ENCODE peak calls at places on chromosome 19, in nine cellular contexts. One of them, this sample, is unnamed.
A peak's percentile ranks its signal among the peaks of the same experiment; 100 is the strongest.

GRCh38 chr19:35107541-35107939 is 8.1 kb upstream of the FXYD3 start:
- DNase-seq in fibroblast of pulmonary artery: peak; percentile 58
- DNase-seq in WTC11: no peak
- DNase-seq in NCI-H2081: no peak
- DNase-seq in GDM1: no peak
- DNase-seq in activated CD4-positive, CD25-positive, alpha-beta regulatory T cell: no peak
- DNase-seq in activated T-cell treated with anti-CD3 and anti-CD28 coated beads, Interleukin-2, amount 50 U/mL, for 4 hours: no peak
- DNase-seq in lung: no peak
- DNase-seq in colonic mucosa: peak; percentile 75
- DNase-seq in this sample: no peak

GRCh38 chr19:13781547-13781946 is 7.3 kb downstream of the C19orf53 start:
- DNase-seq in fibroblast of pulmonary artery: peak; percentile 90
- DNase-seq in WTC11: peak; percentile 77
- DNase-seq in NCI-H2081: peak; percentile 6
- DNase-seq in GDM1: no peak
- DNase-seq in activated CD4-positive, CD25-positive, alpha-beta regulatory T cell: no peak
- DNase-seq in activated T-cell treated with anti-CD3 and anti-CD28 coated beads, Interleukin-2, amount 50 U/mL, for 4 hours: no peak
- DNase-seq in lung: peak; percentile 75
- DNase-seq in colonic mucosa: peak; percentile 83
- DNase-seq in this sample: peak; percentile 90

GRCh38 chr19:38024991-38025716 is 118.1 kb downstream of the SIPA1L3 start:
- DNase-seq in fibroblast of pulmonary artery: no peak
- DNase-seq in WTC11: peak; percentile 53
- DNase-seq in NCI-H2081: no peak
- DNase-seq in GDM1: no peak
- DNase-seq in activated CD4-positive, CD25-positive, alpha-beta regulatory T cell: no peak
- DNase-seq in activated T-cell treated with anti-CD3 and anti-CD28 coated beads, Interleukin-2, amount 50 U/mL, for 4 hours: no peak
- DNase-seq in lung: no peak
- DNase-seq in colonic mucosa: peak; percentile 36
- DNase-seq in this sample: no peak

GRCh38 chr19:44345969-44346368 is 10.5 kb downstream of the ZNF112 start:
- DNase-seq in fibroblast of pulmonary artery: no peak
- DNase-seq in WTC11: no peak
- DNase-seq in NCI-H2081: no peak
- DNase-seq in GDM1: no peak
- DNase-seq in activated CD4-positive, CD25-positive, alpha-beta regulatory T cell: no peak
- DNase-seq in activated T-cell treated with anti-CD3 and anti-CD28 coated beads, Interleukin-2, amount 50 U/mL, for 4 hours: no peak
- DNase-seq in lung: no peak
- DNase-seq in colonic mucosa: no peak
- DNase-seq in this sample: no peak

GRCh38 chr19:38134538-38135149 is 89.4 kb downstream of the DPF1 start:
- DNase-seq in fibroblast of pulmonary artery: peak; percentile 60
- DNase-seq in WTC11: peak; percentile 58
- DNase-seq in NCI-H2081: peak; percentile 6
- DNase-seq in GDM1: no peak
- DNase-seq in activated CD4-positive, CD25-positive, alpha-beta regulatory T cell: no peak
- DNase-seq in activated T-cell treated with anti-CD3 and anti-CD28 coated beads, Interleukin-2, amount 50 U/mL, for 4 hours: no peak
- DNase-seq in lung: no peak
- DNase-seq in colonic mucosa: peak; percentile 40
- DNase-seq in this sample: peak; percentile 78

GRCh38 chr19:7076151-7076550 is 6.6 kb downstream of the ZNF557 start:
- DNase-seq in fibroblast of pulmonary artery: no peak
- DNase-seq in WTC11: no peak
- DNase-seq in NCI-H2081: no peak
- DNase-seq in GDM1: no peak
- DNase-seq in activated CD4-positive, CD25-positive, alpha-beta regulatory T cell: no peak
- DNase-seq in activated T-cell treated with anti-CD3 and anti-CD28 coated beads, Interleukin-2, amount 50 U/mL, for 4 hours: no peak
- DNase-seq in lung: no peak
- DNase-seq in colonic mucosa: peak; percentile 6
- DNase-seq in this sample: no peak

GRCh38 chr19:34316741-34317241 is 48.2 kb upstream of the GPI start:
- DNase-seq in fibroblast of pulmonary artery: peak; percentile 61
- DNase-seq in WTC11: no peak
- DNase-seq in NCI-H2081: no peak
- DNase-seq in GDM1: no peak
- DNase-seq in activated CD4-positive, CD25-positive, alpha-beta regulatory T cell: no peak
- DNase-seq in activated T-cell treated with anti-CD3 and anti-CD28 coated beads, Interleukin-2, amount 50 U/mL, for 4 hours: no peak
- DNase-seq in lung: no peak
- DNase-seq in colonic mucosa: no peak
- DNase-seq in this sample: no peak

GRCh38 chr19:35284153-35285140 is 2.1 kb downstream of the HAMP start:
- DNase-seq in fibroblast of pulmonary artery: no peak
- DNase-seq in WTC11: no peak
- DNase-seq in NCI-H2081: no peak
- DNase-seq in GDM1: no peak
- DNase-seq in activated CD4-positive, CD25-positive, alpha-beta regulatory T cell: no peak
- DNase-seq in activated T-cell treated with anti-CD3 and anti-CD28 coated beads, Interleukin-2, amount 50 U/mL, for 4 hours: no peak
- DNase-seq in lung: no peak
- DNase-seq in colonic mucosa: no peak
- DNase-seq in this sample: no peak

GRCh38 chr19:43675269-43675879 is 5.4 kb upstream of the PLAUR start:
- DNase-seq in fibroblast of pulmonary artery: peak; percentile 48
- DNase-seq in WTC11: no peak
- DNase-seq in NCI-H2081: no peak
- DNase-seq in GDM1: no peak
- DNase-seq in activated CD4-positive, CD25-positive, alpha-beta regulatory T cell: no peak
- DNase-seq in activated T-cell treated with anti-CD3 and anti-CD28 coated beads, Interleukin-2, amount 50 U/mL, for 4 hours: no peak
- DNase-seq in lung: peak; percentile 58
- DNase-seq in colonic mucosa: peak; percentile 91
- DNase-seq in this sample: no peak

GRCh38 chr19:14113762-14114414 is 3.7 kb downstream of the PRKACA start:
- DNase-seq in fibroblast of pulmonary artery: no peak
- DNase-seq in WTC11: peak; percentile 74
- DNase-seq in NCI-H2081: no peak
- DNase-seq in GDM1: peak; percentile 91
- DNase-seq in activated CD4-positive, CD25-positive, alpha-beta regulatory T cell: no peak
- DNase-seq in activated T-cell treated with anti-CD3 and anti-CD28 coated beads, Interleukin-2, amount 50 U/mL, for 4 hours: peak; percentile 32
- DNase-seq in lung: peak; percentile 46
- DNase-seq in colonic mucosa: peak; percentile 61
- DNase-seq in this sample: no peak

GRCh38 chr19:33005440-33005839 is 33.4 kb downstream of the FAAP24 start:
- DNase-seq in fibroblast of pulmonary artery: no peak
- DNase-seq in WTC11: no peak
- DNase-seq in NCI-H2081: no peak
- DNase-seq in GDM1: no peak
- DNase-seq in activated CD4-positive, CD25-positive, alpha-beta regulatory T cell: no peak
- DNase-seq in activated T-cell treated with anti-CD3 and anti-CD28 coated beads, Interleukin-2, amount 50 U/mL, for 4 hours: no peak
- DNase-seq in lung: no peak
- DNase-seq in colonic mucosa: no peak
- DNase-seq in this sample: no peak

GRCh38 chr19:41940443-41941409 is 12.5 kb upstream of the ERFL start:
- DNase-seq in fibroblast of pulmonary artery: no peak
- DNase-seq in WTC11: peak; percentile 29
- DNase-seq in NCI-H2081: no peak
- DNase-seq in GDM1: no peak
- DNase-seq in activated CD4-positive, CD25-positive, alpha-beta regulatory T cell: no peak
- DNase-seq in activated T-cell treated with anti-CD3 and anti-CD28 coated beads, Interleukin-2, amount 50 U/mL, for 4 hours: peak; percentile 38
- DNase-seq in lung: no peak
- DNase-seq in colonic mucosa: no peak
- DNase-seq in this sample: no peak

GRCh38 chr19:29013325-29013724 is 199.6 kb downstream of the UQCRFS1 start:
- DNase-seq in fibroblast of pulmonary artery: no peak
- DNase-seq in WTC11: no peak
- DNase-seq in NCI-H2081: no peak
- DNase-seq in GDM1: no peak
- DNase-seq in activated CD4-positive, CD25-positive, alpha-beta regulatory T cell: no peak
- DNase-seq in activated T-cell treated with anti-CD3 and anti-CD28 coated beads, Interleukin-2, amount 50 U/mL, for 4 hours: no peak
- DNase-seq in lung: no peak
- DNase-seq in colonic mucosa: no peak
- DNase-seq in this sample: peak; percentile 54

GRCh38 chr19:13839938-13840750 is 36.8 kb upstream of the NANOS3 start:
- DNase-seq in fibroblast of pulmonary artery: no peak
- DNase-seq in WTC11: no peak
- DNase-seq in NCI-H2081: no peak
- DNase-seq in GDM1: no peak
- DNase-seq in activated CD4-positive, CD25-positive, alpha-beta regulatory T cell: no peak
- DNase-seq in activated T-cell treated with anti-CD3 and anti-CD28 coated beads, Interleukin-2, amount 50 U/mL, for 4 hours: peak; percentile 59
- DNase-seq in lung: peak; percentile 64
- DNase-seq in colonic mucosa: peak; percentile 91
- DNase-seq in this sample: no peak

GRCh38 chr19:33414667-33415605 is 41.4 kb downstream of the CEBPG start:
- DNase-seq in fibroblast of pulmonary artery: no peak
- DNase-seq in WTC11: no peak
- DNase-seq in NCI-H2081: no peak
- DNase-seq in GDM1: no peak
- DNase-seq in activated CD4-positive, CD25-positive, alpha-beta regulatory T cell: no peak
- DNase-seq in activated T-cell treated with anti-CD3 and anti-CD28 coated beads, Interleukin-2, amount 50 U/mL, for 4 hours: no peak
- DNase-seq in lung: no peak
- DNase-seq in colonic mucosa: no peak
- DNase-seq in this sample: no peak

GRCh38 chr19:18160792-18161690 is 8.1 kb downstream of the PIK3R2 start:
- DNase-seq in fibroblast of pulmonary artery: peak; percentile 57
- DNase-seq in WTC11: peak; percentile 77
- DNase-seq in NCI-H2081: peak; percentile 65
- DNase-seq in GDM1: peak; percentile 55
- DNase-seq in activated CD4-positive, CD25-positive, alpha-beta regulatory T cell: peak; percentile 74
- DNase-seq in activated T-cell treated with anti-CD3 and anti-CD28 coated beads, Interleukin-2, amount 50 U/mL, for 4 hours: peak; percentile 82
- DNase-seq in lung: peak; percentile 75
- DNase-seq in colonic mucosa: peak; percentile 79
- DNase-seq in this sample: peak; percentile 88

GRCh38 chr19:35213678-35214632 is 14.6 kb downstream of the FAM187B start:
- DNase-seq in fibroblast of pulmonary artery: peak; percentile 96
- DNase-seq in WTC11: no peak
- DNase-seq in NCI-H2081: peak; percentile 23
- DNase-seq in GDM1: peak; percentile 77
- DNase-seq in activated CD4-positive, CD25-positive, alpha-beta regulatory T cell: peak; percentile 61
- DNase-seq in activated T-cell treated with anti-CD3 and anti-CD28 coated beads, Interleukin-2, amount 50 U/mL, for 4 hours: peak; percentile 62
- DNase-seq in lung: peak; percentile 73
- DNase-seq in colonic mucosa: peak; percentile 86
- DNase-seq in this sample: no peak

GRCh38 chr19:16444273-16444597 is 27.5 kb downstream of the EPS15L1 start:
- DNase-seq in fibroblast of pulmonary artery: no peak
- DNase-seq in WTC11: no peak
- DNase-seq in NCI-H2081: no peak
- DNase-seq in GDM1: no peak
- DNase-seq in activated CD4-positive, CD25-positive, alpha-beta regulatory T cell: no peak
- DNase-seq in activated T-cell treated with anti-CD3 and anti-CD28 coated beads, Interleukin-2, amount 50 U/mL, for 4 hours: no peak
- DNase-seq in lung: no peak
- DNase-seq in colonic mucosa: no peak
- DNase-seq in this sample: no peak

GRCh38 chr19:1482361-1483066 is 3.5 kb upstream of the C19orf25 start:
- DNase-seq in fibroblast of pulmonary artery: no peak
- DNase-seq in WTC11: no peak
- DNase-seq in NCI-H2081: no peak
- DNase-seq in GDM1: no peak
- DNase-seq in activated CD4-positive, CD25-positive, alpha-beta regulatory T cell: no peak
- DNase-seq in activated T-cell treated with anti-CD3 and anti-CD28 coated beads, Interleukin-2, amount 50 U/mL, for 4 hours: no peak
- DNase-seq in lung: no peak
- DNase-seq in colonic mucosa: no peak
- DNase-seq in this sample: no peak

GRCh38 chr19:9854282-9854846 is 19.2 kb downstream of the PIN1 start:
- DNase-seq in fibroblast of pulmonary artery: no peak
- DNase-seq in WTC11: no peak
- DNase-seq in NCI-H2081: no peak
- DNase-seq in GDM1: no peak
- DNase-seq in activated CD4-positive, CD25-positive, alpha-beta regulatory T cell: no peak
- DNase-seq in activated T-cell treated with anti-CD3 and anti-CD28 coated beads, Interleukin-2, amount 50 U/mL, for 4 hours: no peak
- DNase-seq in lung: no peak
- DNase-seq in colonic mucosa: no peak
- DNase-seq in this sample: no peak

GRCh38 chr19:53876651-53877224 is 5.3 kb upstream of the PRKCG start:
- DNase-seq in fibroblast of pulmonary artery: peak; percentile 13
- DNase-seq in WTC11: no peak
- DNase-seq in NCI-H2081: no peak
- DNase-seq in GDM1: no peak
- DNase-seq in activated CD4-positive, CD25-positive, alpha-beta regulatory T cell: no peak
- DNase-seq in activated T-cell treated with anti-CD3 and anti-CD28 coated beads, Interleukin-2, amount 50 U/mL, for 4 hours: no peak
- DNase-seq in lung: no peak
- DNase-seq in colonic mucosa: no peak
- DNase-seq in this sample: no peak